ENCODE peak calls at places on chromosome 17, in eight cellular contexts. D, P, H, A, T, L, E and F are unnamed samples.

GRCh38 chr17:26963163-26963503 is 330.8 kb upstream of the WSB1 start:
- DNase-seq in D (no peak), P (no peak), H (no peak), A (no peak), T (no peak), L (no peak), E (no peak), F (no peak)

GRCh38 chr17:64627797-64628196 is 34.3 kb downstream of the SMURF2 start:
- DNase-seq in D (no peak), P (no peak), H (no peak), A (no peak), T (no peak), L (no peak), E (no peak), F (no peak)

GRCh38 chr17:59372138-59372751 is 40.8 kb downstream of the YPEL2 start:
- DNase-seq in D (peak), P (no peak), H (no peak), A (no peak), T (no peak), L (peak), E (no peak), F (no peak)

GRCh38 chr17:82445542-82445941 is 5.0 kb downstream of the CYBC1 start:
- DNase-seq in D (no peak), P (no peak), H (no peak), A (no peak), T (no peak), L (no peak), E (no peak), F (no peak)

GRCh38 chr17:64354824-64355535 is 35.7 kb downstream of the PECAM1 start:
- DNase-seq in D (no peak), P (no peak), H (no peak), A (no peak), T (no peak), L (no peak), E (no peak), F (no peak)

GRCh38 chr17:77882481-77883212 is 75.9 kb upstream of the TNRC6C start:
- DNase-seq in D (no peak), P (no peak), H (no peak), A (peak), T (peak), L (peak), E (peak), F (no peak)

GRCh38 chr17:21679256-21680146 is 12.8 kb upstream of the KCNJ18 start:
- DNase-seq in D (no peak), P (no peak), H (no peak), A (no peak), T (no peak), L (no peak), E (no peak), F (no peak)

GRCh38 chr17:40124279-40125141 is 2.7 kb downstream of the MSL1 start:
- DNase-seq in D (no peak), P (no peak), H (no peak), A (peak), T (no peak), L (no peak), E (no peak), F (no peak)

GRCh38 chr17:45845376-45846185 is 900 bp downstream of the SPPL2C start:
- DNase-seq in D (no peak), P (no peak), H (no peak), A (no peak), T (no peak), L (no peak), E (no peak), F (no peak)

GRCh38 chr17:78899361-78900260 is 3.4 kb downstream of the CEP295NL start:
- DNase-seq in D (peak), P (no peak), H (no peak), A (peak), T (no peak), L (no peak), E (no peak), F (no peak)

GRCh38 chr17:71802663-71803062 is 318.2 kb upstream of the SOX9 start:
- DNase-seq in D (no peak), P (no peak), H (no peak), A (no peak), T (no peak), L (no peak), E (no peak), F (no peak)

GRCh38 chr17:896439-896838 is 83.1 kb downstream of the NXN start:
- DNase-seq in D (no peak), P (no peak), H (no peak), A (no peak), T (no peak), L (no peak), E (no peak), F (no peak)

GRCh38 chr17:80678621-80679020 is 134.0 kb downstream of the RPTOR start:
- DNase-seq in D (no peak), P (no peak), H (no peak), A (no peak), T (no peak), L (no peak), E (peak), F (no peak)

GRCh38 chr17:14149751-14150150 is 80.4 kb downstream of the COX10 start:
- DNase-seq in D (no peak), P (no peak), H (no peak), A (no peak), T (no peak), L (no peak), E (peak), F (no peak)

GRCh38 chr17:52660692-52661091 is 502.2 kb upstream of the CA10 start:
- DNase-seq in D (no peak), P (no peak), H (no peak), A (no peak), T (no peak), L (no peak), E (no peak), F (no peak)

GRCh38 chr17:78432929-78433727 is 54.7 kb downstream of the PGS1 start:
- DNase-seq in D (no peak), P (no peak), H (no peak), A (no peak), T (no peak), L (no peak), E (no peak), F (no peak)

GRCh38 chr17:27914382-27914781 is 21.2 kb upstream of the LYRM9 start:
- DNase-seq in D (no peak), P (no peak), H (no peak), A (no peak), T (no peak), L (no peak), E (no peak), F (no peak)

GRCh38 chr17:81295678-81296381 is 723 bp upstream of the SLC38A10 start:
- DNase-seq in D (peak), P (no peak), H (no peak), A (peak), T (no peak), L (no peak), E (peak), F (no peak)

GRCh38 chr17:44363613-44364159 is at the start of gene FAM171A2:
- DNase-seq in D (no peak), P (peak), H (no peak), A (peak), T (peak), L (no peak), E (peak), F (no peak)

GRCh38 chr17:74296548-74296936 is 22.5 kb downstream of the DNAI2 start:
- DNase-seq in D (peak), P (peak), H (peak), A (peak), T (no peak), L (peak), E (peak), F (no peak)

GRCh38 chr17:77129568-77130301 is 11.0 kb upstream of the SEC14L1 start:
- DNase-seq in D (no peak), P (no peak), H (no peak), A (no peak), T (no peak), L (no peak), E (no peak), F (no peak)